ENCODE peak calls at places on chromosomes 3 and 15, in eight cellular contexts. L is breast epithelium, M is activated B cell treated with CpG ODN at 0.5 μM for 24 hours, R is cardiac muscle cell, H is suprapubic skin, K is H9, T is RWPE1, P is HepG2. I is an unnamed sample.

GRCh38 chr3:111857474-111857873 is 1.6 kb upstream of the PHLDB2 start:
- DNase-seq in L (no peak), M (no peak), R (no peak), H (no peak), K (no peak), T (no peak), P (no peak), I (no peak)

GRCh38 chr3:127356381-127356780 is 68.5 kb upstream of the PRR20G start:
- DNase-seq in L (no peak), M (no peak), R (no peak), H (no peak), K (no peak), T (no peak), P (no peak), I (no peak)

GRCh38 chr3:150170843-150171513 is 200.3 kb upstream of the PFN2 start:
- DNase-seq in L (no peak), M (no peak), R (no peak), H (no peak), K (no peak), T (no peak), P (no peak), I (no peak)

GRCh38 chr3:109731639-109732473 is 394.5 kb upstream of the DPPA4 start:
- DNase-seq in L (no peak), M (no peak), R (peak; percentile 70), H (no peak), K (no peak), T (peak; percentile 48), P (peak; percentile 27), I (peak; percentile 71)

GRCh38 chr3:38738630-38739395 is 77.2 kb downstream of the SCN10A start:
- DNase-seq in L (no peak), M (no peak), R (peak; percentile 63), H (no peak), K (peak; percentile 92), T (no peak), P (peak; percentile 27), I (peak; percentile 74)

GRCh38 chr15:59329570-59330350 is 42.9 kb downstream of the MYO1E start:
- DNase-seq in L (no peak), M (no peak), R (no peak), H (no peak), K (no peak), T (no peak), P (peak; percentile 76), I (no peak)

GRCh38 chr3:189999718-190000117 is 121.0 kb downstream of the P3H2 start:
- DNase-seq in L (no peak), M (no peak), R (no peak), H (no peak), K (no peak), T (no peak), P (peak; percentile 72), I (no peak)

GRCh38 chr3:42605550-42606173 is 5.2 kb downstream of the NKTR start:
- DNase-seq in L (no peak), M (no peak), R (no peak), H (no peak), K (no peak), T (no peak), P (peak; percentile 45), I (no peak)

GRCh38 chr3:50194903-50195500 is 3.6 kb downstream of the GNAT1 start:
- DNase-seq in L (no peak), M (no peak), R (no peak), H (no peak), K (peak; percentile 78), T (peak; percentile 57), P (peak; percentile 52), I (peak; percentile 62)

GRCh38 chr15:70262591-70263274 is 165.0 kb upstream of the TLE3 start:
- DNase-seq in L (no peak), M (no peak), R (no peak), H (no peak), K (no peak), T (no peak), P (no peak), I (no peak)

GRCh38 chr3:71560665-71561064 is 22.9 kb downstream of the FOXP1 start:
- DNase-seq in L (no peak), M (no peak), R (no peak), H (no peak), K (no peak), T (no peak), P (no peak), I (no peak)

GRCh38 chr3:32883817-32884216 is 66.0 kb downstream of the TRIM71 start:
- DNase-seq in L (no peak), M (no peak), R (no peak), H (no peak), K (no peak), T (no peak), P (no peak), I (no peak)

GRCh38 chr15:81939604-81940440 is 106.0 kb downstream of the MEX3B start:
- DNase-seq in L (no peak), M (no peak), R (no peak), H (no peak), K (no peak), T (peak; percentile 29), P (peak; percentile 19), I (peak; percentile 45)

GRCh38 chr15:58597943-58598828 is 151.3 kb downstream of the ADAM10 start:
- DNase-seq in L (no peak), M (no peak), R (no peak), H (no peak), K (peak; percentile 33), T (no peak), P (no peak), I (no peak)

GRCh38 chr15:44468713-44469385 is 41.4 kb downstream of the CTDSPL2 start:
- DNase-seq in L (no peak), M (no peak), R (no peak), H (no peak), K (no peak), T (peak; percentile 78), P (no peak), I (peak; percentile 22)

GRCh38 chr15:32855942-32856341 is 138.1 kb downstream of the GREM1 start:
- DNase-seq in L (no peak), M (no peak), R (no peak), H (no peak), K (peak; percentile 59), T (peak; percentile 81), P (peak; percentile 81), I (no peak)

GRCh38 chr3:57946970-57947381 is 61.2 kb upstream of the FLNB start:
- DNase-seq in L (no peak), M (no peak), R (no peak), H (no peak), K (no peak), T (no peak), P (peak; percentile 91), I (no peak)

GRCh38 chr3:33425456-33425855 is 14.7 kb downstream of the UBP1 start:
- DNase-seq in L (no peak), M (no peak), R (no peak), H (no peak), K (no peak), T (no peak), P (no peak), I (no peak)

GRCh38 chr3:38608961-38609360 is 40.5 kb downstream of the SCN5A start:
- DNase-seq in L (no peak), M (no peak), R (no peak), H (no peak), K (no peak), T (no peak), P (no peak), I (no peak)

GRCh38 chr15:79185199-79185598 is 94.6 kb upstream of the RASGRF1 start:
- DNase-seq in L (no peak), M (no peak), R (no peak), H (no peak), K (peak; percentile 67), T (no peak), P (no peak), I (peak; percentile 59)
- TF ChIP-seq CTCF in L (no peak), M (no peak), R (peak; percentile 21), H (no peak), K (peak; percentile 55), T (no peak), P (peak; percentile 45), I (no peak)

GRCh38 chr3:168461793-168462192 is 366.1 kb upstream of the GOLIM4 start:
- DNase-seq in L (no peak), M (no peak), R (no peak), H (no peak), K (no peak), T (no peak), P (no peak), I (no peak)

GRCh38 chr3:168472811-168473210 is 377.1 kb upstream of the GOLIM4 start:
- DNase-seq in L (no peak), M (no peak), R (no peak), H (no peak), K (no peak), T (no peak), P (no peak), I (no peak)

GRCh38 chr3:168467085-168467714 is 371.5 kb upstream of the GOLIM4 start:
- DNase-seq in L (no peak), M (no peak), R (peak; percentile 44), H (no peak), K (peak; percentile 34), T (no peak), P (no peak), I (no peak)
- TF ChIP-seq CTCF in L (no peak), M (no peak), R (peak; percentile 57), H (no peak), K (peak; percentile 64), T (no peak), P (no peak), I (no peak)

GRCh38 chr3:52277972-52278509 is 408 bp downstream of the WDR82 start:
- DNase-seq in L (no peak), M (no peak), R (peak; percentile 70), H (no peak), K (no peak), T (peak; percentile 43), P (no peak), I (peak; percentile 71)
- TF ChIP-seq CTCF in L (peak; percentile 52), M (no peak), R (peak; percentile 38), H (no peak), K (peak; percentile 51), T (peak; percentile 36), P (peak; percentile 46), I (no peak)

DNA sequence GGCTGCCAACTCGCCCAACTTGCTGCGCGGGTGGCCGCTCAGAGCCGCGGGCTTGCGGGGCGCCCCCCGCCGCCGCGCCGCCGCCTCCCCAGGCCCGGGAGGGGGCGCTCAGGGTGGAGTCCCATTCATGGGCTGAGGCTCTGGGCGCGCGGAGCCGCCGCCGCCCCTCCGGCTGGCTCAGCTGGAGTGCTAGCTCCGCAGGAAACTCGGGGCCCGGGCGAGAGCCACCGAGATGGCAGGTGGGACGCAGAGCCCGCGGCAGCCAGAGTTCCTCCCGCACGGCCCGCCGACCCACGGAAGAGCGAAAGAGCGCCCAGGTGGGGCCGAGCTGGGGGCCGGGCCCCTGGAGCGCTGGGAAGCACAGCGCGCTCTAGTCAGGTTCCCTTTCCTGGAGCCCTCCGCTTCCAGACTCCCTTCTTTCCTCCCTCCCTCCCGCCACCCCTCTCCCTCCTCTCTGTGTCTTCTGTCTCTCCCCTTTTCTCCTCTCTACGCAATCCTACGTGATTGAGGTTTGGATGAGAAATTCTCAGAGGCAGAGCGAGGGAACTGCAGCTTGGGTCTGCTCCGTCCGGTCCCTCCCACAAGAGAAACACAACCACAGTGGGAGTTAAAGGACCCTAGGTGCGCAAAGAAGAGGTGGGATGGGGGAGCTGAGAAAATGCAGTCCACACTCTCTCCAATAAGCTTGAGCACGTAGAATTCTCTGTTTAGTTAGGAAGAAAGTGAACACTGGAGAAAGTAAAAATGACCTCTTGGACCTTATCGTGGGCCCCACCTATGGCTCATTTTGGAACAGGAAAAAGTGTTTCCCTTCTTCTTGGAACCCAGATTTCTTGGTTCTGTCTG is 317.3 kb downstream of the FGF12 start:
- DNase-seq in L (no peak), M (no peak), R (peak; percentile 38), H (no peak), K (peak; percentile 62), T (peak; percentile 13), P (no peak), I (no peak)
- TF ChIP-seq CTCF in L (no peak), M (no peak), R (peak; percentile 3), H (no peak), K (peak; percentile 32), T (no peak), P (no peak), I (no peak)